ENCODE peak calls at places on chromosome 9, in seven cellular contexts. N is IMR-90, Q is neuronal stem cell, I is H9, S is mesendoderm, W is H1, H is trophoblast cell. E is an unnamed sample.

GRCh38 chr9:125763373-125763772 is 16.2 kb downstream of the PBX3 start:
- DNase-seq in N (peak; percentile 56), Q (no peak), I (no peak), S (no peak), W (no peak), H (no peak), E (peak; percentile 30)

GRCh38 chr9:87148391-87149237 is 201.3 kb upstream of the GAS1 start:
- DNase-seq in N (peak; percentile 75), Q (peak; percentile 41), I (peak; percentile 86), S (peak; percentile 92), W (peak; percentile 31), H (peak; percentile 89), E (peak; percentile 80)

GRCh38 chr9:1837453-1838084 is 177.6 kb upstream of the SMARCA2 start:
- DNase-seq in N (peak; percentile 1), Q (peak; percentile 51), I (peak; percentile 71), S (peak; percentile 84), W (peak; percentile 46), H (peak; percentile 12), E (no peak)

GRCh38 chr9:8733096-8733954 is 933.7 kb upstream of the DMAC1 start:
- DNase-seq in N (no peak), Q (peak; percentile 71), I (peak; percentile 49), S (peak; percentile 62), W (no peak), H (no peak), E (peak; percentile 33)

GRCh38 chr9:136546697-136547481 is 1.0 kb upstream of the NOTCH1 start:
- DNase-seq in N (peak; percentile 35), Q (no peak), I (peak; percentile 66), S (peak; percentile 64), W (no peak), H (no peak), E (peak; percentile 92)

GRCh38 chr9:112348257-112348992 is 15.0 kb upstream of the PTBP3 start:
- DNase-seq in N (peak; percentile 35), Q (no peak), I (peak; percentile 64), S (no peak), W (no peak), H (peak; percentile 72), E (no peak)

GRCh38 chr9:16115994-16116393 is 563.2 kb downstream of the CCDC171 start:
- DNase-seq in N (no peak), Q (no peak), I (no peak), S (no peak), W (no peak), H (no peak), E (no peak)

GRCh38 chr9:133114451-133114885 is 6.6 kb downstream of the RALGDS start:
- DNase-seq in N (peak; percentile 21), Q (no peak), I (no peak), S (no peak), W (no peak), H (peak; percentile 99), E (peak; percentile 58)

GRCh38 chr9:72149231-72149975 is at the start of gene GDA:
- DNase-seq in N (no peak), Q (peak; percentile 24), I (peak; percentile 42), S (peak; percentile 46), W (peak; percentile 25), H (peak; percentile 67), E (no peak)

GRCh38 chr9:130157079-130157478 is 15.1 kb upstream of the NCS1 start:
- DNase-seq in N (no peak), Q (no peak), I (no peak), S (no peak), W (no peak), H (no peak), E (no peak)

GRCh38 chr9:26437056-26437711 is 455.4 kb downstream of the CAAP1 start:
- DNase-seq in N (no peak), Q (peak; percentile 20), I (peak; percentile 33), S (peak; percentile 36), W (peak; percentile 1), H (no peak), E (no peak)

GRCh38 chr9:129121483-129121882 is 10.3 kb downstream of the PTPA start:
- DNase-seq in N (peak; percentile 35), Q (no peak), I (no peak), S (no peak), W (no peak), H (no peak), E (no peak)

GRCh38 chr9:107348836-107349235 is 65.8 kb downstream of the RAD23B start:
- DNase-seq in N (no peak), Q (no peak), I (peak; percentile 57), S (no peak), W (no peak), H (no peak), E (no peak)

GRCh38 chr9:129289883-129290282 is 111.8 kb upstream of the IER5L start:
- DNase-seq in N (no peak), Q (no peak), I (no peak), S (no peak), W (no peak), H (no peak), E (no peak)

DNA sequence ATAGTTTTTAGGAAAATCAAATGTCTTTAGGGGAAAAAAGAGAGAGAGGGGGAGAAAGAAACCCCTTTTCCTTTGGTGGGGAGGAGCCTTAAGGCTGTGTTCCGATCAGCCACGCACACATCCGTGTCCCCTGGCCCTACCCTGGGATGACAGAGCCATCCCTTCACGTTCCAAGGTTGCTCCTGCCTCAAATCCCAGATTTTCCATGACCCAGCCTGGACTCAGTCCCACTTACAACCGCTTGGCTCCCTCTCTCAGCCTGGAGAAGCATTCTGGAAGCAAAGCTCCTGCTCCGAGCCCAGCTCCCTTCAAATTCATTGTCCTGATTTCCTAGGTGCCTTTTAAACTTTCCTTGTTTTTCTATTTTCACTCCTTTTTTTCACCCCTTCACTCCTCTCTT is 78.5 kb downstream of the COL27A1 start:
- DNase-seq in N (no peak), Q (no peak), I (no peak), S (no peak), W (no peak), H (no peak), E (no peak)
- H3K18ac ChIP-seq in N (no peak overlapping the region), Q (no peak overlapping the region), I (no peak overlapping the region), S (no peak overlapping the region), W (no peak overlapping the region), H (no peak overlapping the region), E (no peak overlapping the region)

GRCh38 chr9:120775859-120776258 is 17.4 kb downstream of the FBXW2 start:
- DNase-seq in N (no peak), Q (no peak), I (no peak), S (no peak), W (no peak), H (peak; percentile 42), E (no peak)
- H3K18ac ChIP-seq in N (no peak overlapping the region), Q (no peak overlapping the region), I (no peak overlapping the region), S (no peak overlapping the region), W (no peak overlapping the region), H (no peak overlapping the region), E (no peak overlapping the region)

DNA sequence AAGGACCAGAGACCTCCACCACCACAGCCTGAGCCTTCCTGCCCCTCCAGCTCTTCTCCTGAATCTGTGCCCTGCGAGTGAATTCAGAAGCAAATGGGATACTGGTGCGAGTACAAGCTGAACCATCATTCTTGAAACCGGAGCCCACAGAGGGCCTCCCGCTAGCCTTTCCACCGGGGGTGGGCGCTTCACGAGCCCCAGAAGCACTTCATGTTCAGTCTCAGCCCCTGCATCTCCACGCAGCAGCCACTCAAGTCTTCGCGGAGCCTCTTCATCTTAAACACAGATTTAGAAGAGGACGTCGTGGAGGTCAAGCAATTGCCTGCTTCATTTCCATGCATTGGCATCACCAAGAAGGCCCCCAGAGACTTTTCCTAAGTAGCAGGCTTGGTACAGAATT is 26.0 kb upstream of the OLFM1 start:
- DNase-seq in N (no peak), Q (no peak), I (peak; percentile 3), S (no peak), W (no peak), H (no peak), E (no peak)
- H3K18ac ChIP-seq in N (no peak overlapping the region), Q (no peak overlapping the region), I (no peak overlapping the region), S (no peak overlapping the region), W (no peak overlapping the region), H (no peak overlapping the region), E (no peak overlapping the region)

GRCh38 chr9:115482747-115483146 is 364.8 kb upstream of the TNC start:
- DNase-seq in N (no peak), Q (no peak), I (no peak), S (no peak), W (no peak), H (no peak), E (no peak)

GRCh38 chr9:115481769-115482168 is 363.8 kb upstream of the TNC start:
- DNase-seq in N (no peak), Q (no peak), I (no peak), S (no peak), W (no peak), H (no peak), E (no peak)
- H3K18ac ChIP-seq in N (no peak overlapping the region), Q (no peak overlapping the region), I (no peak overlapping the region), S (peak overlapping the region; percentile 51), W (no peak overlapping the region), H (no peak overlapping the region), E (no peak overlapping the region)

GRCh38 chr9:110712955-110713354 is 44.4 kb downstream of the MUSK start:
- DNase-seq in N (peak; percentile 59), Q (no peak), I (no peak), S (no peak), W (no peak), H (no peak), E (no peak)
- H3K18ac ChIP-seq in N (peak overlapping the region; percentile 53), Q (no peak overlapping the region), I (no peak overlapping the region), S (no peak overlapping the region), W (no peak overlapping the region), H (no peak overlapping the region), E (no peak overlapping the region)

E was measured in mesenchymal stem cell.